ENCODE peak calls at places on chromosomes 12 and 14, in ten cellular contexts. One of them, this sample, is unnamed.

GRCh38 chr14:61461808-61462275 is 140.5 kb downstream of the PRKCH start:
- DNase-seq in HEK293T: peak
- DNase-seq in EL: peak
- DNase-seq in testis: peak
- DNase-seq in Caco-2: no peak
- DNase-seq in COR-L47: peak
- DNase-seq in mesendoderm: peak
- DNase-seq in non-pigmented ciliary epithelial cell: no peak
- DNase-seq in fibroblast of the aortic adventitia: peak
- DNase-seq in hypothalamus: no peak
- DNase-seq in this sample: peak

GRCh38 chr12:25155031-25155576 is 39.9 kb downstream of the DNAI7 start:
- DNase-seq in HEK293T: peak
- DNase-seq in EL: peak
- DNase-seq in testis: no peak
- DNase-seq in Caco-2: no peak
- DNase-seq in COR-L47: no peak
- DNase-seq in mesendoderm: peak
- DNase-seq in non-pigmented ciliary epithelial cell: no peak
- DNase-seq in fibroblast of the aortic adventitia: peak
- DNase-seq in hypothalamus: no peak
- DNase-seq in this sample: no peak

GRCh38 chr14:99141236-99141635 is 130.8 kb downstream of the BCL11B start:
- DNase-seq in HEK293T: no peak
- DNase-seq in EL: no peak
- DNase-seq in testis: no peak
- DNase-seq in Caco-2: no peak
- DNase-seq in COR-L47: no peak
- DNase-seq in mesendoderm: no peak
- DNase-seq in non-pigmented ciliary epithelial cell: no peak
- DNase-seq in fibroblast of the aortic adventitia: no peak
- DNase-seq in hypothalamus: no peak
- DNase-seq in this sample: no peak

GRCh38 chr12:57248934-57249742 is 1.8 kb downstream of the STAC3 start:
- DNase-seq in HEK293T: no peak
- DNase-seq in EL: no peak
- DNase-seq in testis: no peak
- DNase-seq in Caco-2: no peak
- DNase-seq in COR-L47: no peak
- DNase-seq in mesendoderm: no peak
- DNase-seq in non-pigmented ciliary epithelial cell: no peak
- DNase-seq in fibroblast of the aortic adventitia: no peak
- DNase-seq in hypothalamus: no peak
- DNase-seq in this sample: no peak

GRCh38 chr12:71645268-71645667 is 18.4 kb downstream of the ZFC3H1 start:
- DNase-seq in HEK293T: no peak
- DNase-seq in EL: no peak
- DNase-seq in testis: no peak
- DNase-seq in Caco-2: no peak
- DNase-seq in COR-L47: no peak
- DNase-seq in mesendoderm: no peak
- DNase-seq in non-pigmented ciliary epithelial cell: no peak
- DNase-seq in fibroblast of the aortic adventitia: no peak
- DNase-seq in hypothalamus: no peak
- DNase-seq in this sample: no peak

GRCh38 chr14:74922752-74923401 is at the start of gene RPS6KL1:
- DNase-seq in HEK293T: peak
- DNase-seq in EL: peak
- DNase-seq in testis: peak
- DNase-seq in Caco-2: peak
- DNase-seq in COR-L47: peak
- DNase-seq in mesendoderm: peak
- DNase-seq in non-pigmented ciliary epithelial cell: no peak
- DNase-seq in fibroblast of the aortic adventitia: peak
- DNase-seq in hypothalamus: peak
- DNase-seq in this sample: peak

GRCh38 chr12:25764892-25765291 is 193.6 kb upstream of the RASSF8 start:
- DNase-seq in HEK293T: no peak
- DNase-seq in EL: no peak
- DNase-seq in testis: no peak
- DNase-seq in Caco-2: no peak
- DNase-seq in COR-L47: no peak
- DNase-seq in mesendoderm: no peak
- DNase-seq in non-pigmented ciliary epithelial cell: no peak
- DNase-seq in fibroblast of the aortic adventitia: peak
- DNase-seq in hypothalamus: no peak
- DNase-seq in this sample: no peak

GRCh38 chr12:50603817-50604639 is 99.2 kb downstream of the DIP2B start:
- DNase-seq in HEK293T: no peak
- DNase-seq in EL: no peak
- DNase-seq in testis: peak
- DNase-seq in Caco-2: no peak
- DNase-seq in COR-L47: no peak
- DNase-seq in mesendoderm: no peak
- DNase-seq in non-pigmented ciliary epithelial cell: no peak
- DNase-seq in fibroblast of the aortic adventitia: peak
- DNase-seq in hypothalamus: no peak
- DNase-seq in this sample: no peak

GRCh38 chr14:56660677-56661389 is 81.2 kb downstream of the TMEM260 start:
- DNase-seq in HEK293T: no peak
- DNase-seq in EL: no peak
- DNase-seq in testis: no peak
- DNase-seq in Caco-2: no peak
- DNase-seq in COR-L47: peak
- DNase-seq in mesendoderm: peak
- DNase-seq in non-pigmented ciliary epithelial cell: no peak
- DNase-seq in fibroblast of the aortic adventitia: no peak
- DNase-seq in hypothalamus: no peak
- DNase-seq in this sample: no peak

GRCh38 chr12:108613548-108613947 is 15.7 kb upstream of the TMEM119 start:
- DNase-seq in HEK293T: no peak
- DNase-seq in EL: peak
- DNase-seq in testis: peak
- DNase-seq in Caco-2: no peak
- DNase-seq in COR-L47: no peak
- DNase-seq in mesendoderm: no peak
- DNase-seq in non-pigmented ciliary epithelial cell: no peak
- DNase-seq in fibroblast of the aortic adventitia: no peak
- DNase-seq in hypothalamus: no peak
- DNase-seq in this sample: no peak

GRCh38 chr12:47556219-47556618 is 149.6 kb downstream of the RPAP3 start:
- DNase-seq in HEK293T: no peak
- DNase-seq in EL: no peak
- DNase-seq in testis: no peak
- DNase-seq in Caco-2: no peak
- DNase-seq in COR-L47: no peak
- DNase-seq in mesendoderm: no peak
- DNase-seq in non-pigmented ciliary epithelial cell: no peak
- DNase-seq in fibroblast of the aortic adventitia: no peak
- DNase-seq in hypothalamus: no peak
- DNase-seq in this sample: peak

GRCh38 chr12:7079826-7080125 is 12.5 kb downstream of the C1R start:
- DNase-seq in HEK293T: no peak
- DNase-seq in EL: peak
- DNase-seq in testis: no peak
- DNase-seq in Caco-2: no peak
- DNase-seq in COR-L47: no peak
- DNase-seq in mesendoderm: no peak
- DNase-seq in non-pigmented ciliary epithelial cell: peak
- DNase-seq in fibroblast of the aortic adventitia: peak
- DNase-seq in hypothalamus: no peak
- DNase-seq in this sample: no peak

GRCh38 chr12:53996188-53996885 is 3.6 kb upstream of the HOXC9 start:
- DNase-seq in HEK293T: no peak
- DNase-seq in EL: no peak
- DNase-seq in testis: no peak
- DNase-seq in Caco-2: no peak
- DNase-seq in COR-L47: no peak
- DNase-seq in mesendoderm: no peak
- DNase-seq in non-pigmented ciliary epithelial cell: no peak
- DNase-seq in fibroblast of the aortic adventitia: no peak
- DNase-seq in hypothalamus: no peak
- DNase-seq in this sample: no peak

GRCh38 chr14:104126753-104127152 is 11.6 kb upstream of the KIF26A start:
- DNase-seq in HEK293T: no peak
- DNase-seq in EL: no peak
- DNase-seq in testis: no peak
- DNase-seq in Caco-2: no peak
- DNase-seq in COR-L47: no peak
- DNase-seq in mesendoderm: no peak
- DNase-seq in non-pigmented ciliary epithelial cell: no peak
- DNase-seq in fibroblast of the aortic adventitia: no peak
- DNase-seq in hypothalamus: no peak
- DNase-seq in this sample: no peak

GRCh38 chr12:79567164-79567563 is 123.6 kb downstream of the PAWR start:
- DNase-seq in HEK293T: no peak
- DNase-seq in EL: no peak
- DNase-seq in testis: no peak
- DNase-seq in Caco-2: no peak
- DNase-seq in COR-L47: no peak
- DNase-seq in mesendoderm: no peak
- DNase-seq in non-pigmented ciliary epithelial cell: no peak
- DNase-seq in fibroblast of the aortic adventitia: no peak
- DNase-seq in hypothalamus: no peak
- DNase-seq in this sample: no peak

GRCh38 chr12:114993202-114993601 is 309.2 kb upstream of the TBX3 start:
- DNase-seq in HEK293T: no peak
- DNase-seq in EL: no peak
- DNase-seq in testis: no peak
- DNase-seq in Caco-2: no peak
- DNase-seq in COR-L47: no peak
- DNase-seq in mesendoderm: no peak
- DNase-seq in non-pigmented ciliary epithelial cell: no peak
- DNase-seq in fibroblast of the aortic adventitia: no peak
- DNase-seq in hypothalamus: no peak
- DNase-seq in this sample: no peak

GRCh38 chr12:46556820-46557524 is 184.4 kb upstream of the SLC38A2 start:
- DNase-seq in HEK293T: no peak
- DNase-seq in EL: peak
- DNase-seq in testis: no peak
- DNase-seq in Caco-2: no peak
- DNase-seq in COR-L47: no peak
- DNase-seq in mesendoderm: no peak
- DNase-seq in non-pigmented ciliary epithelial cell: peak
- DNase-seq in fibroblast of the aortic adventitia: peak
- DNase-seq in hypothalamus: no peak
- DNase-seq in this sample: no peak

GRCh38 chr12:15193927-15194326 is 27.3 kb downstream of the RERG start:
- DNase-seq in HEK293T: no peak
- DNase-seq in EL: no peak
- DNase-seq in testis: no peak
- DNase-seq in Caco-2: no peak
- DNase-seq in COR-L47: no peak
- DNase-seq in mesendoderm: no peak
- DNase-seq in non-pigmented ciliary epithelial cell: no peak
- DNase-seq in fibroblast of the aortic adventitia: no peak
- DNase-seq in hypothalamus: no peak
- DNase-seq in this sample: no peak

GRCh38 chr14:92507174-92507768 is 6.3 kb upstream of the RIN3 start:
- DNase-seq in HEK293T: no peak
- DNase-seq in EL: no peak
- DNase-seq in testis: no peak
- DNase-seq in Caco-2: no peak
- DNase-seq in COR-L47: peak
- DNase-seq in mesendoderm: no peak
- DNase-seq in non-pigmented ciliary epithelial cell: no peak
- DNase-seq in fibroblast of the aortic adventitia: no peak
- DNase-seq in hypothalamus: no peak
- DNase-seq in this sample: no peak

GRCh38 chr12:101174576-101174975 is 35.5 kb downstream of the SLC5A8 start:
- DNase-seq in HEK293T: no peak
- DNase-seq in EL: no peak
- DNase-seq in testis: no peak
- DNase-seq in Caco-2: no peak
- DNase-seq in COR-L47: no peak
- DNase-seq in mesendoderm: no peak
- DNase-seq in non-pigmented ciliary epithelial cell: no peak
- DNase-seq in fibroblast of the aortic adventitia: no peak
- DNase-seq in hypothalamus: no peak
- DNase-seq in this sample: no peak

GRCh38 chr12:3464561-3464960 is 26.4 kb upstream of the PRMT8 start:
- DNase-seq in HEK293T: no peak
- DNase-seq in EL: no peak
- DNase-seq in testis: no peak
- DNase-seq in Caco-2: no peak
- DNase-seq in COR-L47: no peak
- DNase-seq in mesendoderm: no peak
- DNase-seq in non-pigmented ciliary epithelial cell: no peak
- DNase-seq in fibroblast of the aortic adventitia: no peak
- DNase-seq in hypothalamus: no peak
- DNase-seq in this sample: no peak

GRCh38 chr12:123654129-123654701 is 16.7 kb upstream of the TCTN2 start:
- DNase-seq in HEK293T: no peak
- DNase-seq in EL: no peak
- DNase-seq in testis: no peak
- DNase-seq in Caco-2: no peak
- DNase-seq in COR-L47: no peak
- DNase-seq in mesendoderm: no peak
- DNase-seq in non-pigmented ciliary epithelial cell: no peak
- DNase-seq in fibroblast of the aortic adventitia: no peak
- DNase-seq in hypothalamus: no peak
- DNase-seq in this sample: no peak

GRCh38 chr12:123061806-123062205 is 81.3 kb downstream of the ARL6IP4 start:
- DNase-seq in HEK293T: no peak
- DNase-seq in EL: no peak
- DNase-seq in testis: no peak
- DNase-seq in Caco-2: no peak
- DNase-seq in COR-L47: no peak
- DNase-seq in mesendoderm: no peak
- DNase-seq in non-pigmented ciliary epithelial cell: no peak
- DNase-seq in fibroblast of the aortic adventitia: no peak
- DNase-seq in hypothalamus: no peak
- DNase-seq in this sample: no peak

GRCh38 chr14:103385994-103386491 is 828 bp downstream of the MARK3 start:
- DNase-seq in HEK293T: no peak
- DNase-seq in EL: peak
- DNase-seq in testis: peak
- DNase-seq in Caco-2: no peak
- DNase-seq in COR-L47: no peak
- DNase-seq in mesendoderm: peak
- DNase-seq in non-pigmented ciliary epithelial cell: no peak
- DNase-seq in fibroblast of the aortic adventitia: peak
- DNase-seq in hypothalamus: peak
- DNase-seq in this sample: peak

GRCh38 chr12:106753526-106753925 is 21.0 kb upstream of the RIC8B start:
- DNase-seq in HEK293T: no peak
- DNase-seq in EL: no peak
- DNase-seq in testis: no peak
- DNase-seq in Caco-2: no peak
- DNase-seq in COR-L47: no peak
- DNase-seq in mesendoderm: no peak
- DNase-seq in non-pigmented ciliary epithelial cell: no peak
- DNase-seq in fibroblast of the aortic adventitia: no peak
- DNase-seq in hypothalamus: no peak
- DNase-seq in this sample: no peak

GRCh38 chr12:98220636-98221035 is 294.8 kb upstream of the TMPO start:
- DNase-seq in HEK293T: no peak
- DNase-seq in EL: no peak
- DNase-seq in testis: no peak
- DNase-seq in Caco-2: no peak
- DNase-seq in COR-L47: no peak
- DNase-seq in mesendoderm: no peak
- DNase-seq in non-pigmented ciliary epithelial cell: no peak
- DNase-seq in fibroblast of the aortic adventitia: no peak
- DNase-seq in hypothalamus: no peak
- DNase-seq in this sample: no peak

GRCh38 chr14:89926709-89927108 is 27.8 kb downstream of the EFCAB11 start:
- DNase-seq in HEK293T: no peak
- DNase-seq in EL: peak
- DNase-seq in testis: no peak
- DNase-seq in Caco-2: no peak
- DNase-seq in COR-L47: no peak
- DNase-seq in mesendoderm: no peak
- DNase-seq in non-pigmented ciliary epithelial cell: no peak
- DNase-seq in fibroblast of the aortic adventitia: peak
- DNase-seq in hypothalamus: no peak
- DNase-seq in this sample: no peak

GRCh38 chr14:100539766-100540140 is 47.5 kb downstream of the BEGAIN start:
- DNase-seq in HEK293T: no peak
- DNase-seq in EL: no peak
- DNase-seq in testis: no peak
- DNase-seq in Caco-2: no peak
- DNase-seq in COR-L47: no peak
- DNase-seq in mesendoderm: no peak
- DNase-seq in non-pigmented ciliary epithelial cell: no peak
- DNase-seq in fibroblast of the aortic adventitia: no peak
- DNase-seq in hypothalamus: no peak
- DNase-seq in this sample: no peak